ENCODE peak calls at places on chromosomes 16 and 17, in four cellular contexts. G is suprapubic skin, U is stomach, X is lower leg skin. B is an unnamed sample.

GRCh38 chr16:85582177-85582888 is 30.8 kb upstream of the GSE1 start:
- DNase-seq in G (no peak), U (no peak), X (no peak), B (no peak)

GRCh38 chr16:1826691-1827573 is at the start of the genes FAHD1 and HAGH:
- DNase-seq in G (peak), U (peak), X (peak), B (peak)

GRCh38 chr17:37743612-37743874 is 1.3 kb downstream of the HNF1B start:
- DNase-seq in G (no peak), U (peak), X (no peak), B (no peak)

GRCh38 chr16:60127196-60127595 is 1393.1 kb upstream of the GOT2 start:
- DNase-seq in G (no peak), U (no peak), X (no peak), B (no peak)

GRCh38 chr17:39225974-39226683 is 384 bp upstream of the STAC2 start:
- DNase-seq in G (no peak), U (peak), X (no peak), B (no peak)

GRCh38 chr17:52202572-52202876 is 44.0 kb upstream of the CA10 start:
- DNase-seq in G (no peak), U (no peak), X (no peak), B (no peak)

GRCh38 chr16:87407511-87408112 is 15.5 kb downstream of the MAP1LC3B start:
- DNase-seq in G (peak), U (peak), X (peak), B (no peak)

GRCh38 chr16:25553711-25554436 is 137.9 kb upstream of the HS3ST4 start:
- DNase-seq in G (no peak), U (no peak), X (no peak), B (no peak)

GRCh38 chr17:63540581-63540980 is 9.7 kb upstream of the DCAF7 start:
- DNase-seq in G (no peak), U (no peak), X (no peak), B (no peak)

GRCh38 chr17:70365098-70365583 is 195.8 kb downstream of the KCNJ2 start:
- DNase-seq in G (no peak), U (no peak), X (no peak), B (no peak)

GRCh38 chr17:17871913-17872312 is 35.1 kb upstream of the SREBF1 start:
- DNase-seq in G (no peak), U (no peak), X (no peak), B (no peak)

GRCh38 chr16:83200005-83200779 is 573.4 kb downstream of the CDH13 start:
- DNase-seq in G (no peak), U (no peak), X (no peak), B (no peak)

GRCh38 chr16:54240180-54241125 is 46.1 kb downstream of the IRX3 start:
- DNase-seq in G (no peak), U (no peak), X (no peak), B (no peak)

GRCh38 chr17:73175962-73176565 is 11.3 kb downstream of the SSTR2 start:
- DNase-seq in G (no peak), U (no peak), X (no peak), B (no peak)

GRCh38 chr16:89320717-89321501 is 103.4 kb downstream of the ZNF778 start:
- DNase-seq in G (no peak), U (peak), X (no peak), B (peak)

GRCh38 chr16:23952128-23953041 is 116.6 kb downstream of the PRKCB start:
- DNase-seq in G (no peak), U (no peak), X (peak), B (no peak)

GRCh38 chr17:704111-704864 is 10.4 kb downstream of the VPS53 start:
- DNase-seq in G (peak), U (no peak), X (no peak), B (no peak)

GRCh38 chr16:8767176-8767575 is 30.3 kb downstream of the TMEM186 start:
- DNase-seq in G (peak), U (no peak), X (no peak), B (no peak)

GRCh38 chr17:78437508-78438169 is 59.2 kb downstream of the PGS1 start:
- DNase-seq in G (no peak), U (no peak), X (no peak), B (no peak)

DNA sequence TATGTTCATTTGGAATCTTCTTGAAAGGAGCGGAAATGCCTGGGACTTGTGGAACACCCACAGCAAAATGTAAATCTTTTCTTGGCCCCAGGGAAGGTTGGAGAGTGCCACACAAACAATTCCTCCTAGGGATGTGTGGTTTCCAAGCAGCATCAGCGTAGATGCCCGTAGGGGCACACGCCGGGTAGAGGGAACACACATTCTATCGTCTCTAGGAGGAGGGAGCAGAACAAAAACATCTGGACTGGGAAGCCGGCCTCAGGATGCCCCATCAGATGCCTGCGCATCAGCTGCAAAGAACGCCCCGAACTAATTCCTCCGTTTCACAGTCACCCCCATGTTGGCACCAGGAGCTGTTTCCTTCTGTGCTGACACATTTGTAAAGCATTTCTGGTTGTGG is 357.9 kb upstream of the ZFHX3 start:
- DNase-seq in G (no peak), U (no peak), X (no peak), B (no peak)
- TF ChIP-seq POLR2A in G (no peak), U (no peak), X (no peak), B (no peak)

GRCh38 chr17:82496529-82497434 is 22.8 kb upstream of the FOXK2 start:
- DNase-seq in G (peak), U (peak), X (peak), B (peak)
- TF ChIP-seq POLR2A in G (no peak), U (no peak), X (no peak), B (peak)

DNA sequence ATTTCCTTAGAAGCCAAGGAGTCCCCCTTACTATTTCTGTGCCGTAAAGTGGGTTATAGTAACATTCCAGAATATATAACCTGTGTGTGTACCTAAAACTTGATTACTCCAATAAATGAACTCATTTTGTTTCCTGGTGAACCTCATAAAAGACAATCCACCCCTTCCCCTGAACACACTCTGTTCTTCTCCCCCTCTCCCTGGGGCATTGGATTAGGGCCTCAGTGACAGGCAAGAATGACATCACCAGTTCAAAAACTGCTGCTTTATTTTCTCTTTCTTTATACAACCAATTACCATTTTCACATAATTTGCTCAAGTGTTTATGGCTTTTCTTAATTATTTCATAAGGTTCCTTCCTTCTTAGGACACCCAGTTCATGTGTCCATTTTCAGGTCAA is 17.4 kb downstream of the AARSD1 start:
- DNase-seq in G (no peak), U (no peak), X (no peak), B (no peak)
- TF ChIP-seq POLR2A in G (no peak), U (no peak), X (no peak), B (no peak)

DNA sequence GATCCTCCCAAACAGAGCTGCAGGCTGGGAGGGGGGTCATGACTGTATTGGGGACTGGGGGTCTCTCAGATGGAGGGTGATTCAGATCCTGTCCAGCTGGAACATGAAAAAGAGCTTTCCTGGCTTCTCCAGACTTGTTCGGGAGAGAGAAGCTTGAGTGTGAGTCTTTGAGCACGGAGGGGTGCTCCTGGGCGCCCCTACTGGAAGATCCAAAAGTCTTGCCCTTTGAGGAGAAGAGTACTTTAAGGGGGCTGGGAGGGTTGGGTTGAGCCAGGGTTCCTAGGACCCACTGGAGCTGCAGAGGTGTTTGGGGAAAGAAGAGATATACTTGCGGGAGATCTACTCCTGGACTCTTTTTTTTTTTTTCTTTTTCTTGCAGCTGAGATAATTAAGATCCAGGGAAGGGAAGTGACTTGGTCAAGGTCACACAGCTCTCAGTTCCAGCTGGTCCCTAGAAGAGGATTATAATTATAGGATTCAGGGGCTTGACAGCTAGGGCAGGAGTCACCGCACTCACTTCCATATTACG is 8.4 kb downstream of the RARA start:
- DNase-seq in G (peak), U (peak), X (no peak), B (no peak)
- TF ChIP-seq POLR2A in G (no peak), U (no peak), X (no peak), B (no peak)

B was measured in H54.